ENCODE peak calls at places on chromosomes 3 and 15, in ten cellular contexts. U is psoas muscle; P is HFFc6; T is GM20000; C is Calu3; X is body of pancreas; H is CD4-positive, alpha-beta T cell; V is H9; R is transverse colon; D is heart right ventricle. F is an unnamed sample.

GRCh38 chr15:70197945-70198361 is 100.2 kb upstream of the TLE3 start:
- DNase-seq in C (peak), T (no peak), P (no peak), X (no peak), R (no peak), D (no peak), U (no peak), H (no peak), V (no peak), F (no peak)

GRCh38 chr3:69406156-69406555 is 20.3 kb upstream of the FRMD4B start:
- DNase-seq in V (no peak), H (no peak), T (no peak), R (no peak), D (no peak), U (no peak), P (peak), C (no peak), X (peak), F (no peak)

GRCh38 chr3:74561881-74562280 is 52.6 kb downstream of the CNTN3 start:
- DNase-seq in H (no peak), C (no peak), X (no peak), R (no peak), T (no peak), U (no peak), P (peak), V (no peak), D (no peak), F (no peak)

GRCh38 chr15:80942266-80942665 is 47.4 kb downstream of the MESD start:
- DNase-seq in X (no peak), T (no peak), R (no peak), D (no peak), C (no peak), V (no peak), H (no peak), U (no peak), P (no peak), F (no peak)

GRCh38 chr3:53156368-53156834 is 4.6 kb upstream of the PRKCD start:
- DNase-seq in D (no peak), C (peak), P (no peak), T (no peak), X (no peak), U (no peak), R (peak), H (no peak), V (peak), F (no peak)

GRCh38 chr3:180433172-180433571 is 168.8 kb upstream of the TTC14 start:
- DNase-seq in R (no peak), P (peak), C (no peak), U (no peak), H (no peak), X (no peak), T (no peak), V (no peak), D (no peak), F (no peak)

GRCh38 chr3:62837145-62837787 is 38.0 kb downstream of the CADPS start:
- DNase-seq in V (no peak), R (no peak), D (no peak), U (no peak), C (no peak), X (no peak), P (no peak), H (no peak), T (no peak), F (no peak)

GRCh38 chr3:135448520-135448919 is 517.0 kb upstream of the PPP2R3A start:
- DNase-seq in R (no peak), P (no peak), C (no peak), V (no peak), X (no peak), H (no peak), D (no peak), T (no peak), U (no peak), F (no peak)

GRCh38 chr3:33716227-33716626 is 1.8 kb downstream of the CLASP2 start:
- DNase-seq in C (no peak), H (no peak), U (no peak), X (no peak), R (no peak), P (no peak), V (no peak), D (no peak), T (no peak), F (no peak)

GRCh38 chr3:121662742-121663141 is 2.0 kb upstream of the HCLS1 start:
- DNase-seq in T (no peak), V (no peak), P (no peak), C (no peak), R (no peak), D (no peak), H (no peak), U (no peak), X (no peak), F (no peak)

GRCh38 chr3:128388932-128389331 is 77.8 kb downstream of the DNAJB8 start:
- DNase-seq in H (no peak), T (no peak), D (no peak), V (no peak), C (no peak), P (no peak), X (no peak), R (no peak), U (no peak), F (no peak)

GRCh38 chr3:129485681-129486056 is 42.8 kb upstream of the RHO start:
- DNase-seq in U (peak), R (peak), P (peak), T (no peak), C (no peak), D (peak), H (no peak), V (no peak), X (peak), F (no peak)

GRCh38 chr15:70260580-70260979 is 162.9 kb upstream of the TLE3 start:
- DNase-seq in T (no peak), P (no peak), C (no peak), H (no peak), U (no peak), V (no peak), D (no peak), X (no peak), R (no peak), F (no peak)

GRCh38 chr15:25693321-25694237 is 169.5 kb downstream of the ATP10A start:
- DNase-seq in H (peak), D (peak), R (no peak), V (peak), P (peak), C (peak), T (no peak), X (no peak), U (no peak), F (no peak)

GRCh38 chr3:150345021-150345538 is 63.0 kb upstream of the TSC22D2 start:
- DNase-seq in H (no peak), R (peak), P (no peak), X (peak), T (no peak), C (peak), U (no peak), V (peak), D (no peak), F (no peak)

GRCh38 chr3:106114848-106115247 is 246.0 kb upstream of the CBLB start:
- DNase-seq in U (no peak), H (no peak), P (peak), X (no peak), C (no peak), R (no peak), T (no peak), V (no peak), D (no peak), F (no peak)

GRCh38 chr15:42387603-42388002 is 28.3 kb downstream of the CAPN3 start:
- DNase-seq in R (no peak), X (no peak), C (no peak), D (no peak), H (no peak), P (no peak), T (no peak), V (no peak), U (no peak), F (no peak)

GRCh38 chr3:100093826-100094225 is 20.5 kb downstream of the FILIP1L start:
- DNase-seq in T (no peak), X (no peak), R (no peak), D (no peak), P (no peak), V (no peak), C (no peak), H (no peak), U (no peak), F (no peak)

GRCh38 chr15:83108266-83109219 is 1.1 kb downstream of the TM6SF1 start:
- DNase-seq in H (no peak), R (peak), X (peak), T (peak), V (no peak), C (peak), P (no peak), U (peak), D (peak), F (peak)

GRCh38 chr3:112136959-112137693 is 4.1 kb upstream of the GCSAM start:
- DNase-seq in X (no peak), V (peak), U (no peak), D (no peak), T (no peak), C (peak), P (peak), R (peak), H (no peak), F (no peak)

GRCh38 chr3:15081960-15082664 is 16.8 kb downstream of the RBSN start:
- DNase-seq in P (peak), U (no peak), C (no peak), V (no peak), T (no peak), R (no peak), D (no peak), X (no peak), H (no peak), F (no peak)

GRCh38 chr3:70090322-70090913 is 90.9 kb downstream of the SAMMSON start:
- DNase-seq in X (peak), T (peak), U (no peak), H (no peak), V (no peak), C (peak), D (no peak), P (peak), R (no peak), F (no peak)

GRCh38 chr3:179739816-179740594 is 87.2 kb downstream of the USP13 start:
- DNase-seq in H (no peak), C (no peak), U (no peak), T (no peak), V (no peak), X (no peak), P (no peak), R (no peak), D (no peak), F (no peak)

GRCh38 chr15:35867371-35867770 is 321.4 kb upstream of the DPH6 start:
- DNase-seq in T (no peak), X (no peak), D (no peak), H (no peak), P (no peak), U (no peak), R (no peak), V (no peak), C (no peak), F (no peak)

GRCh38 chr15:48191574-48192225 is at the start of gene CTXN2:
- DNase-seq in U (no peak), T (no peak), C (no peak), D (no peak), V (no peak), X (peak), P (no peak), R (peak), H (no peak), F (no peak)

GRCh38 chr3:156530969-156531368 is 23.9 kb downstream of the SSR3 start:
- DNase-seq in T (no peak), R (no peak), C (no peak), D (no peak), V (no peak), X (no peak), H (no peak), P (no peak), U (no peak), F (no peak)

GRCh38 chr15:56460947-56461346 is 4.0 kb downstream of the MNS1 start:
- DNase-seq in U (no peak), P (no peak), C (no peak), H (no peak), X (no peak), V (no peak), T (no peak), R (no peak), D (no peak), F (no peak)

GRCh38 chr3:188229177-188229576 is 75.2 kb downstream of the LPP start:
- DNase-seq in C (no peak), P (no peak), V (no peak), R (no peak), T (no peak), X (no peak), D (no peak), H (no peak), U (no peak), F (no peak)

GRCh38 chr3:180631317-180631716 is 29.4 kb downstream of the TTC14 start:
- DNase-seq in C (no peak), X (no peak), H (no peak), T (no peak), U (no peak), D (no peak), V (no peak), R (no peak), P (no peak), F (no peak)

GRCh38 chr3:160481856-160482255 is 32.3 kb upstream of the TRIM59 start:
- DNase-seq in C (no peak), V (no peak), D (no peak), T (no peak), P (no peak), H (no peak), X (no peak), R (no peak), U (no peak), F (no peak)

GRCh38 chr3:171842864-171843511 is at the start of gene TMEM212:
- DNase-seq in D (no peak), H (no peak), U (no peak), P (no peak), R (no peak), X (no peak), V (no peak), C (no peak), T (no peak), F (no peak)

DNA sequence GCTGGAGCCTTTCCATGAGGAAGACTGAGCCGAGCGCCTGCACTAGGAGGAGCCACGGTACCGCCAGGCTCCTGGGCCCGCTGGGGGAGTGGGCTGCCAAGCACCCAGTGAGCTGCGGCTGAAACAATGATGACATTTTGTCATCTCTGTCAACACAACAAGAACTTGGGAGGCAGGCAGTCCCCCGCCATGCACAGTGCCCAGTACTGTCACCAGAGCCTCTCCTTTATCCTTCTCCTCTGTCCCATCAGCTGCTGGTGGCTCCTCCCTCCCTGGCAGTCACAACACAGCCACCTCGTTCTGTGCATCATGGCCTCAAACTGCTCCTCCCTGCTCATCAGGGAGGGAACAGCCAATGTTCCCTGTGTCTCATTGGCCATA is 34.0 kb upstream of the PCSK6 start:
- DNase-seq in T (no peak), C (no peak), X (no peak), R (peak), D (no peak), H (no peak), V (no peak), P (no peak), U (no peak), F (no peak)
- TF ChIP-seq CTCF in T (no peak), C (no peak), X (no peak), R (no peak), D (no peak), H (no peak), V (no peak), P (no peak), U (no peak), F (no peak)

GRCh38 chr3:5800965-5801364 is 613.5 kb downstream of the EDEM1 start:
- DNase-seq in P (no peak), X (no peak), T (no peak), U (no peak), C (no peak), H (no peak), D (no peak), R (no peak), V (no peak), F (no peak)

GRCh38 chr3:5811051-5811450 is 623.5 kb downstream of the EDEM1 start:
- DNase-seq in C (no peak), X (no peak), U (no peak), D (no peak), P (no peak), T (no peak), R (no peak), H (no peak), V (no peak), F (no peak)

GRCh38 chr3:5809811-5810210 is 622.3 kb downstream of the EDEM1 start:
- DNase-seq in R (no peak), X (no peak), V (no peak), C (no peak), P (no peak), U (no peak), T (no peak), H (no peak), D (no peak), F (no peak)

GRCh38 chr3:5806192-5806591 is 618.7 kb downstream of the EDEM1 start:
- DNase-seq in X (peak), P (no peak), C (no peak), R (no peak), V (peak), D (no peak), T (no peak), H (no peak), U (no peak), F (no peak)
- TF ChIP-seq CTCF in X (no peak), P (no peak), C (peak), R (no peak), V (peak), D (no peak), T (no peak), H (no peak), U (no peak), F (no peak)

GRCh38 chr15:57640935-57641682 is 49.4 kb downstream of the MYZAP start:
- DNase-seq in T (peak), R (no peak), P (no peak), U (no peak), V (no peak), D (no peak), C (peak), H (no peak), X (peak), F (no peak)

GRCh38 chr15:57637836-57638235 is 46.1 kb downstream of the MYZAP start:
- DNase-seq in U (no peak), D (no peak), C (no peak), H (no peak), V (no peak), R (no peak), T (no peak), X (no peak), P (no peak), F (no peak)

GRCh38 chr15:57635300-57635944 is 43.7 kb downstream of the MYZAP start:
- DNase-seq in H (no peak), C (no peak), P (no peak), T (no peak), R (peak), V (no peak), D (no peak), X (peak), U (no peak), F (no peak)

GRCh38 chr15:57634290-57634689 is 42.6 kb downstream of the MYZAP start:
- DNase-seq in U (no peak), T (no peak), D (no peak), C (no peak), P (no peak), H (no peak), R (no peak), V (no peak), X (no peak), F (no peak)

DNA sequence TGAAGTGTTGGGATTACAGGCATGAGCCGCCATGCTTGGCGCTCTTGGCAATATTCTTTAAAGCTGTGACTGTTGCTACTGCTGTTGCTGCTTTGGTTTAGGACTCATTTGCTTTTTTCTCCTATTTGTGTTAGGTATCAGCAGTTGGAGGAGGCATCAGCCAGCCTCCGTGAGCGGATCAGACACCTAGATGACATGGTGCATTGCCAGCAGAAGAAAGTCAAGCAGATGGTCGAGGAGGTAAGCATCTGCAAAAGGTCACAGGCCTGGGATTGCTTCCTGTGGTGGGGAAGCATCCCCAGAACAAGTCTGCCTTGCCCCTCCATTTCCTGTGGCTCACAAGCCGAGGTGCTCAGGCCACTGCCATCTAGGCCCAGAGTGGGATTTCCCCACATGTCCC is 47.6 kb downstream of the MYZAP start:
- DNase-seq in D (no peak), R (no peak), U (no peak), V (no peak), H (no peak), T (no peak), P (no peak), C (no peak), X (no peak), F (no peak)
- TF ChIP-seq CTCF in D (no peak), R (no peak), U (no peak), V (no peak), H (no peak), T (no peak), P (no peak), C (no peak), X (no peak), F (no peak)

GRCh38 chr3:18593231-18593630 is 168.1 kb upstream of the SATB1 start:
- DNase-seq in C (no peak), P (no peak), H (no peak), V (no peak), D (no peak), X (peak), R (no peak), T (no peak), U (no peak), F (no peak)

GRCh38 chr3:18597919-18598318 is 172.8 kb upstream of the SATB1 start:
- DNase-seq in R (no peak), H (no peak), U (no peak), V (no peak), X (no peak), P (no peak), T (no peak), D (no peak), C (no peak), F (no peak)
- TF ChIP-seq CTCF in R (no peak), H (no peak), U (no peak), V (no peak), X (no peak), P (no peak), T (no peak), D (no peak), C (no peak), F (no peak)

GRCh38 chr15:96365781-96366525 is 35.5 kb downstream of the NR2F2 start:
- DNase-seq in P (no peak), D (no peak), C (no peak), V (peak), X (no peak), R (no peak), T (peak), U (no peak), H (no peak), F (no peak)
- TF ChIP-seq CTCF in P (no peak), D (no peak), C (no peak), V (no peak), X (no peak), R (no peak), T (no peak), U (no peak), H (no peak), F (no peak)

GRCh38 chr3:13133011-13133410 is 59.8 kb upstream of the IQSEC1 start:
- DNase-seq in R (no peak), D (no peak), P (no peak), U (no peak), V (no peak), X (no peak), C (no peak), H (no peak), T (no peak), F (no peak)
- TF ChIP-seq CTCF in R (no peak), D (no peak), P (no peak), U (no peak), V (no peak), X (no peak), C (no peak), H (no peak), T (no peak), F (no peak)

DNA sequence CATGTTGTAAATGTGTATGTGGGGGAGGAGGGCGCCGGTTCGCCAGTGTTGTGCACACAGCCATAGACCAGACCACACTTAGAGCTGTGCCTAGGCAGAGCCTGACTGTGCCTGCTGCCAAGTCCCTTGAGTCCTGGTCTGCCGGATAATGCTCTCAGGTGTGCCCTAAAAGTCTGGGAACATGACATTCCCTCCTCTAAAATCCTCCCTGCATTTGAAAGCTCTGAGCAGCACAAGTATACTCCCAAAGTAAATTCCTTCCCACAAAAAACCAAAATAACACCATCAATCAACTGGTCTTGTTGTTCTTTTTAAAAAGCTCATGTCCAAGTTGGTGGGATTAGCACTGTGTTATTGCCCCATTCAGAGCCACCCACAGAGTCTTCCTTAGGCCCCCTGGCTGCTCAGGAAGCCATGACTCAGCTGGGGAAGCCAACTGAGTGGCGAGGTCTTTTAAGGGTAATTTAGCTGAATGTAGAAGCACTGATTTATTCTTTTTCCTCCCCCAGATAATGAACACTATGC is 147.8 kb upstream of the MCTP2 start:
- DNase-seq in R (peak), X (no peak), T (no peak), D (no peak), U (no peak), P (peak), H (no peak), V (no peak), C (no peak), F (no peak)
- TF ChIP-seq CTCF in R (no peak), X (no peak), T (no peak), D (no peak), U (no peak), P (no peak), H (no peak), V (no peak), C (no peak), F (no peak)

DNA sequence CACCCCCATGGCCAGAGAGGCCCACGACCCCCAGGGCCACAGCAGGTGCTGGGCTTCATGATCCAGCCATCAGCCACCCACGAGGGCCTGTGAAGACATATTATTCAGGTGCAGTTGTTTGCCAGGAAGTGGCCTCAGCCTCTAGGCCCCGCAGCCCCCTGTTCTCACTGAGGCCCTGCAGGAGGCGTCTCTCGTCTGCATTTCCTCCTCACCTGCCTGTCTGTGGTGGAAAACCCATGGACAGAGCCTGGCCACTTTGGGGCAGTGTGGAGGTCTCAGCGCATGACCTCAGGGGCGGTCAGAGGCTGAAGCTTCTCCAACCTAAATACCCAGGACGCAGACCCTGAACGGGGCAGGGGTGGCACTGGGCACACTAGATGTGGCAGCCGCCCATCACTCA is 18.6 kb downstream of the UROC1 start:
- DNase-seq in H (no peak), C (no peak), X (no peak), P (no peak), T (no peak), V (peak), R (no peak), U (no peak), D (no peak), F (no peak)
- TF ChIP-seq CTCF in H (no peak), C (no peak), X (no peak), P (no peak), T (no peak), V (peak), R (no peak), U (no peak), D (no peak), F (no peak)

F was measured in natural killer cell.